ENCODE peak calls at places on chromosomes 2 and 18, in eight cellular contexts. B is MCF 10A; V is nephron progenitor cell; F is heart left ventricle; O is mammary epithelial cell; R is AG09309; J is astrocyte; S is CD8-positive, alpha-beta T cell. X is an unnamed sample.
A peak's percentile ranks its signal among the peaks of the same experiment; 100 is the strongest.

GRCh38 chr2:216059233-216059834 is 22.3 kb downstream of the PECR start:
- DNase-seq in B (no peak), V (no peak), F (no peak), O (no peak), R (no peak), J (no peak), S (no peak), X (no peak)

GRCh38 chr2:10944799-10945198 is 33.1 kb downstream of the KCNF1 start:
- DNase-seq in B (no peak), V (no peak), F (no peak), O (no peak), R (no peak), J (no peak), S (no peak), X (no peak)

GRCh38 chr2:207144191-207144795 is 21.5 kb downstream of the KLF7 start:
- DNase-seq in B (no peak), V (no peak), F (no peak), O (no peak), R (no peak), J (no peak), S (no peak), X (no peak)

GRCh38 chr2:106781196-106781595 is 104.8 kb downstream of the ST6GAL2 start:
- DNase-seq in B (no peak), V (peak; percentile 10), F (no peak), O (no peak), R (no peak), J (no peak), S (no peak), X (no peak)

GRCh38 chr2:189555243-189555642 is 25.3 kb downstream of the SLC40A1 start:
- DNase-seq in B (peak; percentile 30), V (no peak), F (no peak), O (peak; percentile 19), R (no peak), J (no peak), S (no peak), X (no peak)

GRCh38 chr2:43541165-43541564 is 54.7 kb downstream of the THADA start:
- DNase-seq in B (peak; percentile 94), V (no peak), F (no peak), O (peak; percentile 74), R (no peak), J (no peak), S (no peak), X (no peak)

GRCh38 chr2:222904557-222905258 is 43.9 kb downstream of the ACSL3 start:
- DNase-seq in B (no peak), V (no peak), F (no peak), O (peak; percentile 20), R (peak; percentile 62), J (peak; percentile 95), S (no peak), X (peak; percentile 89)

GRCh38 chr2:8594731-8595427 is 87.0 kb upstream of the ID2 start:
- DNase-seq in B (no peak), V (no peak), F (no peak), O (no peak), R (no peak), J (peak; percentile 33), S (no peak), X (no peak)

GRCh38 chr2:229931241-229931640 is 8.9 kb downstream of the FBXO36 start:
- DNase-seq in B (no peak), V (no peak), F (no peak), O (no peak), R (no peak), J (no peak), S (no peak), X (no peak)

GRCh38 chr2:241092677-241093076 is 9.4 kb downstream of the MTERF4 start:
- DNase-seq in B (no peak), V (no peak), F (no peak), O (no peak), R (no peak), J (no peak), S (no peak), X (no peak)

GRCh38 chr18:34493099-34493544 is 217.0 kb upstream of the DTNA start:
- DNase-seq in B (peak; percentile 14), V (peak; percentile 48), F (peak; percentile 87), O (peak; percentile 86), R (peak; percentile 20), J (peak; percentile 82), S (no peak), X (no peak)

GRCh38 chr18:77067315-77068061 is 65.1 kb downstream of the MBP start:
- DNase-seq in B (peak; percentile 88), V (no peak), F (peak; percentile 77), O (peak; percentile 89), R (peak; percentile 51), J (peak; percentile 95), S (peak; percentile 74), X (peak; percentile 49)

GRCh38 chr2:117948585-117948984 is 65.3 kb downstream of the CCDC93 start:
- DNase-seq in B (no peak), V (no peak), F (no peak), O (no peak), R (no peak), J (no peak), S (no peak), X (no peak)

GRCh38 chr2:74281576-74281975 is 61.6 kb downstream of the SLC4A5 start:
- DNase-seq in B (no peak), V (no peak), F (no peak), O (no peak), R (no peak), J (no peak), S (no peak), X (no peak)

GRCh38 chr2:41698787-41699422 is 348.9 kb upstream of the PKDCC start:
- DNase-seq in B (no peak), V (peak; percentile 72), F (peak; percentile 44), O (no peak), R (no peak), J (no peak), S (peak; percentile 14), X (no peak)

GRCh38 chr2:96353032-96353561 is 17.5 kb downstream of the NCAPH start:
- DNase-seq in B (peak; percentile 58), V (no peak), F (peak; percentile 80), O (no peak), R (no peak), J (no peak), S (no peak), X (no peak)

GRCh38 chr2:68565273-68565672 is 78.1 kb upstream of the PROKR1 start:
- DNase-seq in B (no peak), V (no peak), F (no peak), O (no peak), R (no peak), J (no peak), S (no peak), X (no peak)

GRCh38 chr18:70072678-70073077 is 125.0 kb upstream of the CD226 start:
- DNase-seq in B (peak; percentile 28), V (no peak), F (no peak), O (peak; percentile 4), R (no peak), J (peak; percentile 37), S (no peak), X (no peak)
- TF ChIP-seq CTCF in B (peak; percentile 48), V (no peak), F (peak; percentile 48), O (peak; percentile 25), R (peak; percentile 40), J (no peak), S (peak; percentile 27), X (peak; percentile 33)

GRCh38 chr2:65033178-65033577 is 23.0 kb upstream of the CEP68 start:
- DNase-seq in B (peak; percentile 22), V (no peak), F (no peak), O (no peak), R (no peak), J (no peak), S (no peak), X (no peak)
- TF ChIP-seq CTCF in B (peak; percentile 24), V (no peak), F (no peak), O (peak; percentile 8), R (peak; percentile 19), J (no peak), S (no peak), X (no peak)

GRCh38 chr18:55589625-55590291 is 1.8 kb upstream of the TCF4 start:
- DNase-seq in B (peak; percentile 94), V (peak; percentile 96), F (peak; percentile 98), O (peak; percentile 91), R (peak; percentile 81), J (peak; percentile 89), S (peak; percentile 83), X (peak; percentile 72)
- TF ChIP-seq CTCF in B (no peak), V (no peak), F (peak; percentile 9), O (no peak), R (no peak), J (no peak), S (no peak), X (no peak)

DNA sequence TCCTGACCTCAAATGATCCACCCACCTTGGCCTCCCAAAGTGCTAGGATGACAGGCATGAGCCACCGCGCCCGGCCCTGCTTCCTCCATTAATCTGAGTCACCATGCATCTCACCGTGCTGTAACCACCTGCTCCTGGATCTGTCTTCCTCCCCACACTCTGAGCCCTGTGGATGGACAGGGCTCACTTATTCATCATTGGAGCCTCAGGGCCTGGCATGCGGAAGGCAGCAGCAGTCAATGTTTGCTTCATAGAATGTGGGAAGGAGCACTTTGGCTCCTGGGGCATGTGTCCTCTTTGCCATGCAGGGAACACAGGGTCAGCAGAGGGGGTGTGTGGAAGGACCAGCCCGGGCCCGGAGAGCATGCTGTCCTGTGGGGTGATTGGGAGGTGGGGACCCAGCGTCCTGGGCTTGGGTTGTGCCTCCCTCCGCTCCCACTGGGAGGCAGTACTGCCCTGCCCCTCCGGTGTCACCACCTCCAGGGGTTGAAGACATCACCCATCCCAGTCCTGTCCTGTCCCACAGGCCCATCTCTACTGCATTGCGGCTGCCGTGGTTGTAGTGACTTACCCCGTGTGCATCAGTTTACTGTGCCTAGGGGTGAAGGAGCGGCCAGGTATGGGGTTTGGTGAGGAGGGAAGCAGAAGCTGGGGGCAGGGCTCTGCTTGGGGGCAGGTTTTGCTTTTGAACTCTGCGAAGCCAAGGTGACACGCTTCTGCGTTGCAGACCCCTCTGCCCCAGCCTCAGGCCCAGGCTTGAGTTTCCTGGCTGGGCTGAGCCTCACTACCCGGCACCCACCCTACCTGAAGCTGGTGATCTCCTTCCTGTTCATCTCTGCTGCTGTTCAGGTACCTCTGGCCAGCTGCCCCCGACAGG is 11.5 kb downstream of the MFSD2B start:
- DNase-seq in B (peak; percentile 79), V (no peak), F (no peak), O (peak; percentile 79), R (no peak), J (no peak), S (no peak), X (no peak)
- TF ChIP-seq CTCF in B (peak; percentile 51), V (peak; percentile 12), F (no peak), O (peak; percentile 22), R (peak; percentile 23), J (no peak), S (no peak), X (peak; percentile 29)

GRCh38 chr2:193776988-193777387 is 1582.3 kb upstream of the TMEFF2 start:
- DNase-seq in B (no peak), V (no peak), F (no peak), O (no peak), R (no peak), J (no peak), S (no peak), X (no peak)
- TF ChIP-seq CTCF in B (no peak), V (no peak), F (no peak), O (no peak), R (no peak), J (no peak), S (no peak), X (no peak)

GRCh38 chr2:219119422-219120043 is 41.1 kb downstream of the NHEJ1 start:
- DNase-seq in B (peak; percentile 75), V (peak; percentile 81), F (peak; percentile 58), O (peak; percentile 35), R (no peak), J (peak; percentile 22), S (peak; percentile 60), X (no peak)
- TF ChIP-seq CTCF in B (peak; percentile 74), V (peak; percentile 65), F (peak; percentile 70), O (peak; percentile 67), R (peak; percentile 79), J (peak; percentile 64), S (peak; percentile 80), X (peak; percentile 78)